ENCODE peak calls at places on chromosomes 12 and 14, in eight cellular contexts. G is RWPE1; Y is AG09309; N is effector memory CD8-positive, alpha-beta T cell; J is T-helper 9 cell; U is endothelial cell; D is H9; T is NCI-H1694 treated with DMSO at 0.1 percent for 48 hours. L is an unnamed sample.

GRCh38 chr14:51308872-51309271 is 68.8 kb downstream of the TMX1 start:
- DNase-seq in G (no peak), Y (no peak), N (no peak), J (no peak), U (no peak), D (no peak), T (no peak), L (no peak)

GRCh38 chr12:92543872-92544271 is 158.9 kb upstream of the PLEKHG7 start:
- DNase-seq in G (no peak), Y (no peak), N (no peak), J (no peak), U (no peak), D (no peak), T (no peak), L (no peak)

GRCh38 chr14:69263364-69263763 is 3.4 kb downstream of the GALNT16 start:
- DNase-seq in G (peak; percentile 39), Y (peak; percentile 97), N (no peak), J (no peak), U (no peak), D (no peak), T (peak; percentile 86), L (no peak)

GRCh38 chr12:56462565-56462964 is 5.8 kb upstream of the SPRYD4 start:
- DNase-seq in G (no peak), Y (no peak), N (no peak), J (no peak), U (no peak), D (peak; percentile 50), T (no peak), L (no peak)

GRCh38 chr14:62736426-62737043 is 308.7 kb downstream of the KCNH5 start:
- DNase-seq in G (no peak), Y (no peak), N (no peak), J (no peak), U (no peak), D (no peak), T (no peak), L (no peak)

GRCh38 chr12:130920711-130921381 is 32.9 kb upstream of the ADGRD1 start:
- DNase-seq in G (no peak), Y (peak; percentile 66), N (no peak), J (no peak), U (no peak), D (no peak), T (no peak), L (no peak)

GRCh38 chr12:19893514-19893913 is 454.2 kb downstream of the AEBP2 start:
- DNase-seq in G (peak; percentile 20), Y (no peak), N (no peak), J (no peak), U (no peak), D (no peak), T (no peak), L (no peak)

GRCh38 chr12:95548539-95549391 is 2.5 kb downstream of the USP44 start:
- DNase-seq in G (peak; percentile 12), Y (no peak), N (peak; percentile 25), J (peak; percentile 72), U (peak; percentile 76), D (peak; percentile 85), T (no peak), L (peak; percentile 72)

GRCh38 chr12:49533331-49533730 is 5.5 kb upstream of the KCNH3 start:
- DNase-seq in G (no peak), Y (no peak), N (no peak), J (no peak), U (no peak), D (peak; percentile 18), T (no peak), L (no peak)

GRCh38 chr12:132342322-132342721 is 12.9 kb upstream of the GALNT9 start:
- DNase-seq in G (peak; percentile 11), Y (no peak), N (no peak), J (no peak), U (peak; percentile 57), D (peak; percentile 80), T (no peak), L (peak; percentile 57)

GRCh38 chr12:95733156-95733825 is 57.3 kb downstream of the NTN4 start:
- DNase-seq in G (peak; percentile 5), Y (peak; percentile 90), N (no peak), J (no peak), U (no peak), D (no peak), T (no peak), L (peak; percentile 33)

GRCh38 chr14:88045705-88046104 is 40.8 kb downstream of the GPR65 start:
- DNase-seq in G (no peak), Y (no peak), N (no peak), J (no peak), U (no peak), D (no peak), T (no peak), L (no peak)

GRCh38 chr14:28494196-28494595 is 272.4 kb upstream of the FOXG1 start:
- DNase-seq in G (peak; percentile 74), Y (no peak), N (no peak), J (no peak), U (no peak), D (no peak), T (no peak), L (no peak)

GRCh38 chr14:97706814-97707213 is 909.6 kb downstream of the VRK1 start:
- DNase-seq in G (no peak), Y (no peak), N (peak; percentile 7), J (no peak), U (no peak), D (no peak), T (no peak), L (no peak)

GRCh38 chr14:100675664-100676063 is 51.0 kb upstream of the DLK1 start:
- DNase-seq in G (no peak), Y (no peak), N (no peak), J (no peak), U (no peak), D (no peak), T (no peak), L (no peak)

GRCh38 chr14:63752449-63753169 is 24.7 kb upstream of the SGPP1 start:
- DNase-seq in G (peak; percentile 21), Y (peak; percentile 53), N (no peak), J (no peak), U (no peak), D (no peak), T (no peak), L (no peak)

GRCh38 chr12:79063258-79063657 is 198.7 kb downstream of the SYT1 start:
- DNase-seq in G (no peak), Y (no peak), N (no peak), J (no peak), U (no peak), D (no peak), T (no peak), L (no peak)

GRCh38 chr12:108572166-108572790 is 9.9 kb downstream of the ISCU start:
- DNase-seq in G (no peak), Y (no peak), N (no peak), J (no peak), U (no peak), D (no peak), T (no peak), L (no peak)

GRCh38 chr14:105578070-105578469 is 51.7 kb downstream of the TMEM121 start:
- DNase-seq in G (no peak), Y (no peak), N (no peak), J (no peak), U (no peak), D (no peak), T (no peak), L (no peak)

GRCh38 chr12:14365294-14366210 is at the start of gene ATF7IP:
- DNase-seq in G (peak; percentile 98), Y (peak; percentile 94), N (peak; percentile 95), J (peak; percentile 89), U (peak; percentile 93), D (peak; percentile 98), T (peak; percentile 98), L (peak; percentile 92)

GRCh38 chr12:80632835-80633234 is 74.6 kb upstream of the MYF6 start:
- DNase-seq in G (no peak), Y (no peak), N (no peak), J (no peak), U (peak; percentile 34), D (peak; percentile 87), T (no peak), L (peak; percentile 33)

GRCh38 chr14:50798048-50798421 is 32.9 kb downstream of the NIN start:
- DNase-seq in G (no peak), Y (no peak), N (no peak), J (no peak), U (no peak), D (no peak), T (no peak), L (no peak)

GRCh38 chr14:80310950-80311349 is 99.6 kb upstream of the DIO2 start:
- DNase-seq in G (no peak), Y (no peak), N (no peak), J (no peak), U (no peak), D (no peak), T (no peak), L (no peak)

GRCh38 chr12:56988207-56988739 is 18.1 kb downstream of the ZBTB39 start:
- DNase-seq in G (no peak), Y (no peak), N (no peak), J (no peak), U (peak; percentile 54), D (peak; percentile 38), T (no peak), L (no peak)

GRCh38 chr12:84638811-84639368 is 273.7 kb downstream of the SLC6A15 start:
- DNase-seq in G (no peak), Y (no peak), N (no peak), J (no peak), U (no peak), D (no peak), T (no peak), L (no peak)

GRCh38 chr14:60254176-60254575 is 5.2 kb downstream of the PPM1A start:
- DNase-seq in G (no peak), Y (no peak), N (no peak), J (no peak), U (no peak), D (no peak), T (no peak), L (no peak)